ENCODE peak calls at places on chromosomes 2 and 18, in five cellular contexts. B is neural progenitor cell, N is psoas muscle, H is colonic mucosa, T is upper lobe of right lung. E is an unnamed sample.

GRCh38 chr2:174688079-174688478 is 76.2 kb downstream of the CHRNA1 start:
- DNase-seq in T (no peak), N (no peak), H (no peak), B (no peak), E (no peak)

GRCh38 chr2:187640926-187641510 is 86.8 kb upstream of the TFPI start:
- DNase-seq in N (no peak), H (no peak), T (no peak), B (no peak), E (no peak)

GRCh38 chr2:239194731-239195317 is 206.0 kb downstream of the HDAC4 start:
- DNase-seq in N (no peak), H (no peak), T (peak; percentile 61), B (no peak), E (peak; percentile 27)

GRCh38 chr2:58553937-58554336 is 312.8 kb upstream of the FANCL start:
- DNase-seq in H (no peak), B (peak; percentile 46), T (no peak), N (no peak), E (no peak)

GRCh38 chr18:78732273-78733210 is 247.1 kb upstream of the SALL3 start:
- DNase-seq in H (no peak), B (no peak), T (no peak), N (no peak), E (no peak)

GRCh38 chr18:24023185-24023814 is 8.7 kb downstream of the TTC39C start:
- DNase-seq in T (no peak), H (no peak), B (peak; percentile 53), N (no peak), E (no peak)

GRCh38 chr18:54003195-54003594 is 221.3 kb downstream of the MBD2 start:
- DNase-seq in T (no peak), H (no peak), N (no peak), B (no peak), E (no peak)

GRCh38 chr2:233811087-233811486 is 33.0 kb downstream of the MROH2A start:
- DNase-seq in H (no peak), N (no peak), B (no peak), T (peak; percentile 43), E (no peak)

GRCh38 chr2:231660860-231661259 is 47.5 kb upstream of the PTMA start:
- DNase-seq in H (no peak), N (no peak), T (no peak), B (no peak), E (no peak)
- H3K4me1 ChIP-seq in H (peaks cover 10% of the 10 kb centered on the region), N (peaks cover 11% of the 10 kb centered on the region), T (peaks cover 20% of the 10 kb centered on the region), B (peaks cover 11% of the 10 kb centered on the region), E (no peaks in the 10 kb centered on the region)

GRCh38 chr2:64637931-64638330 is 15.8 kb downstream of the SERTAD2 start:
- DNase-seq in B (no peak), H (no peak), N (no peak), T (no peak), E (no peak)
- H3K4me1 ChIP-seq in B (peaks cover 67% of the 10 kb centered on the region), H (no peaks in the 10 kb centered on the region), N (peaks cover 44% of the 10 kb centered on the region), T (peaks cover 25% of the 10 kb centered on the region), E (peaks cover 3% of the 10 kb centered on the region)

GRCh38 chr2:44118257-44118656 is 50.4 kb upstream of the PPM1B start:
- DNase-seq in B (no peak), H (no peak), T (no peak), N (no peak), E (no peak)

GRCh38 chr2:44126106-44126797 is 42.4 kb upstream of the PPM1B start:
- DNase-seq in B (no peak), H (no peak), N (peak; percentile 21), T (no peak), E (no peak)

GRCh38 chr2:44124502-44124901 is 44.2 kb upstream of the PPM1B start:
- DNase-seq in T (no peak), H (no peak), N (no peak), B (no peak), E (no peak)

GRCh38 chr2:44120428-44120827 is 48.2 kb upstream of the PPM1B start:
- DNase-seq in N (no peak), H (no peak), T (no peak), B (no peak), E (no peak)

DNA sequence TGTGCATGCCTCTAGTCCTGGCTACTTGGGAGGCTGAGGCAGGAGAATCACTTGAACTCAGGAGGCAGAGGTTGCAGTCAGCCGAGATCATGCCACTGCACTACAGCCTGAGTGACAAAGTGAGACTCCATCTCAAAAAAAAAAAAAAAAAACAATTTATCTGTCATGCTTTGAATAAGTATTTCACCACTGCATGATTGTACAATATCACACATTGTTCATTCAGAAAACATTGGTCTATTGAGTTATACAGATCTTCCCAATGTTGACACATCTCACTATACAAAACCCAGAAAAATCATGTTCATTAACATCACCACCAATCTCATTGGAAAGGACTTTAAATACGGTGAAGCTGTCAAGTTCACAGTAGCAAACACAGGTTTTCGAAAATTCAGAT is 46.8 kb upstream of the PPM1B start:
- DNase-seq in H (no peak), N (no peak), T (no peak), B (no peak), E (no peak)
- H3K4me1 ChIP-seq in H (no peaks in the 10 kb centered on the region), N (peaks cover 10% of the 10 kb centered on the region), T (no peaks in the 10 kb centered on the region), B (no peaks in the 10 kb centered on the region), E (no peaks in the 10 kb centered on the region)

GRCh38 chr2:120776649-120777048 is 41.0 kb downstream of the GLI2 start:
- DNase-seq in B (no peak), N (no peak), T (no peak), H (no peak), E (no peak)

GRCh38 chr2:120773186-120773800 is 37.6 kb downstream of the GLI2 start:
- DNase-seq in H (no peak), B (no peak), T (peak; percentile 60), N (peak; percentile 6), E (no peak)

GRCh38 chr2:120774557-120775160 is 39.0 kb downstream of the GLI2 start:
- DNase-seq in H (no peak), N (no peak), B (no peak), T (no peak), E (no peak)

GRCh38 chr2:120775801-120776589 is 40.3 kb downstream of the GLI2 start:
- DNase-seq in N (no peak), T (no peak), B (no peak), H (no peak), E (no peak)

DNA sequence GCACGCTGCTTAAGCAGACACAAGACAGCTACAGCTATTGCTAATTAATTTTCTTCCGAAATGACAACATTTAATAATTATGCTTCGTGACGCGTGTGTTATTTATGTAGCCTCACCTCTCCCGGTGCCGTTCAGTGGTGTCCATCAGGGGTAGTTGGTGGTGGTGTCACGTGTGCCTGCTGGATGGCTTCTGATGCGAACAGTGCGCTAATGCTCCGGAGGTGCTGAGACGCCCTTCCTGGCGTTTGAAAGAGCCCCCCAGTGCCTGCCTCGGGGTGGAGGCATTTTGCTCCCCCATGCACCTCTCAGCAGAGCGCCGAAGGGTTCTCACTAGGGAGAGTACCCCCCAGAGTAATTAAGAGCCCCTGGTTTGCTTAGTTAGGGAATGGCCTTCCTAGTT is 39.6 kb downstream of the GLI2 start:
- DNase-seq in T (no peak), B (no peak), N (no peak), H (no peak), E (no peak)
- H3K4me1 ChIP-seq in T (no peaks in the 10 kb centered on the region), B (peaks cover 24% of the 10 kb centered on the region), N (no peaks in the 10 kb centered on the region), H (no peaks in the 10 kb centered on the region), E (no peaks in the 10 kb centered on the region)

DNA sequence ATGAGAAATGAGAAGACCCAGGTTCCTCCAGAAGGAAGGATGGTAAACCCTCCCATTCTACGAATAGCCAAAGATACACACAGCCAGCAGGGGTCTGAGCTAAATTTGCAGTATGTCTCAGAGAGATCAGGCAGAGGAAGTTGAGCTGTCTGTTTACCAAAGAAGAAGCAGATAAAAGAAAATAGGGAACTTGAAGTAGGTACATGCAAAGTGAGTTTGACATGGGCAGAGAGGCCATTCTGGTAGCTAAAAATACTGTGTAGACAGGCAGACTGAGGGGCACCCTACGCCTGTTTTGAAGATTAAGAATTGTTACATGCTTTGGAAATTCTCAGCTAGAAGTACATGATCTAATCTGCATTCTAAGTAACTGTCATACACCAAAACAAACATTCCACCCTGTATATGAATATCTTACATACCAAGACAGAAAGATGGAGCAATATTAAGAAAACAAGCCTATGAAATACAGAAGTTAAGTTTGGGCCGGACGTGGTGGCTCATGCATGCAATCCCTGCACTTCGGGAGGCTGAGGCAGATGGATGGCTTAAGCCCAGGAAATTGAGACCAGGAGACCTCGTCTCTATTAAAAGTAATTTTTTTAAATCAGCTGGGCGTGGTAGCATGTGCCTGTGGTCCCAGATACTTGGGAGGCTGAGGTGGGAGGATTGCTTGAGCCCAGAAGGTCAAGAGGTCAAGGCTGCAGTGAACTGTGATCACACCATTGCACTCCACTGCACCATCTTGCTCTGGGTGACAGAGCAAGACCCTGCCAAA is 157.9 kb downstream of the ANKRD44 start:
- DNase-seq in N (no peak), B (no peak), T (no peak), H (no peak), E (no peak)
- H3K4me1 ChIP-seq in N (no peaks in the 10 kb centered on the region), B (no peaks in the 10 kb centered on the region), T (peaks cover 21% of the 10 kb centered on the region), H (no peaks in the 10 kb centered on the region), E (no peaks in the 10 kb centered on the region)

DNA sequence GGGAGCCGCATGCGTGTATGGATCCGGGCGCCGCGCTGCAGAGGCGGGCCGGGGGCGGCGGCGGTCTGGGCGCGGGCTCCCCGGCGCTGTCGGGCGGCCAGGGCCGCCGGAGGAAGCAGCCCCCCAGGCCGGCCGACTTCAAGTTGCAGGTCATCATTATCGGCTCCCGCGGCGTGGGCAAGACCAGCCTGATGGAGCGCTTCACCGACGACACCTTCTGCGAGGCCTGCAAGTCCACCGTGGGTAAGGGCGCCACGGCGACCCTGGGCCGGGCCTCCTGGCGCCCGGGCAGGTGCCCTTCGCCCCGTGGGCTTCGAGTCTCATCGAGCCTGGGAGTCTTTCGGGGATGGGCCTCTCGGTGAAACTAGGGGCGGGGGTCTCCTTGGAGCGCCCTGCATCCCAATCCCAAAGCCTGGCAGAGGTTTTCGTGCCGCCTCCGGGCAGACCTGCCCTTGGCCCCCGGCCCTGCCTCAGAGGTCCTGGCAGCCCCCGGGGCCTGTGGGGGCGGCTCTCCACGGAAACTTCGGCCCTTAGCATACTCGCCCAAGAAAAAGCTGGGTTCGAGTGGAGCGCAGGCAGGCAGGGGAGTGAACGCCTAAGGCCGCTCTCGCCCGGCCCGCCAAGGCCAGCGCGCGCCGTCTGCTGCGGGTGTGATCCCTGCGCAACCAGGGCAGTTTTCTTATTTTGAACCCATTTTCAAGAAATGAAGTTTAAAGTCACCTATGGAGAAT is 639 bp downstream of the RAB12 start:
- DNase-seq in H (no peak), B (peak; percentile 40), T (peak; percentile 70), N (peak; percentile 28), E (no peak)
- H3K4me1 ChIP-seq in H (peaks cover 9% of the 10 kb centered on the region), B (peaks cover 18% of the 10 kb centered on the region), T (peaks cover 35% of the 10 kb centered on the region), N (peaks cover 46% of the 10 kb centered on the region), E (peaks cover 14% of the 10 kb centered on the region)